ENCODE peak calls at places on chromosomes 3 and 15, in six cellular contexts. One of them, this sample, is unnamed.

GRCh38 chr3:195087321-195087720 is 183.6 kb downstream of the XXYLT1 start:
- DNase-seq in AG20443: no peak
- DNase-seq in mucosa of gallbladder: no peak
- DNase-seq in GM10248: no peak
- DNase-seq in HCT116: no peak
- DNase-seq in CD4-positive, CD25-positive, alpha-beta regulatory T cell: no peak
- DNase-seq in this sample: peak

GRCh38 chr3:117887896-117888295 is 1146.8 kb downstream of the IGSF11 start:
- DNase-seq in mucosa of gallbladder: no peak
- DNase-seq in AG20443: no peak
- DNase-seq in CD4-positive, CD25-positive, alpha-beta regulatory T cell: no peak
- DNase-seq in HCT116: no peak
- DNase-seq in GM10248: no peak
- DNase-seq in this sample: no peak

GRCh38 chr15:68994981-68995753 is 19.3 kb upstream of the NOX5 start:
- DNase-seq in mucosa of gallbladder: no peak
- DNase-seq in AG20443: no peak
- DNase-seq in GM10248: no peak
- DNase-seq in CD4-positive, CD25-positive, alpha-beta regulatory T cell: no peak
- DNase-seq in HCT116: no peak
- DNase-seq in this sample: no peak

GRCh38 chr3:51702156-51702555 is 4.7 kb upstream of the GRM2 start:
- DNase-seq in GM10248: no peak
- DNase-seq in mucosa of gallbladder: no peak
- DNase-seq in HCT116: no peak
- DNase-seq in AG20443: no peak
- DNase-seq in CD4-positive, CD25-positive, alpha-beta regulatory T cell: no peak
- DNase-seq in this sample: no peak

GRCh38 chr15:90489944-90490343 is 39.8 kb upstream of the CRTC3 start:
- DNase-seq in mucosa of gallbladder: no peak
- DNase-seq in HCT116: no peak
- DNase-seq in CD4-positive, CD25-positive, alpha-beta regulatory T cell: no peak
- DNase-seq in AG20443: no peak
- DNase-seq in GM10248: no peak
- DNase-seq in this sample: no peak

GRCh38 chr3:195856410-195857084 is 44.8 kb upstream of the MUC4 start:
- DNase-seq in CD4-positive, CD25-positive, alpha-beta regulatory T cell: no peak
- DNase-seq in AG20443: no peak
- DNase-seq in GM10248: no peak
- DNase-seq in mucosa of gallbladder: no peak
- DNase-seq in HCT116: no peak
- DNase-seq in this sample: no peak

GRCh38 chr15:95799286-95800187 is 531.0 kb upstream of the NR2F2 start:
- DNase-seq in AG20443: peak
- DNase-seq in GM10248: no peak
- DNase-seq in CD4-positive, CD25-positive, alpha-beta regulatory T cell: no peak
- DNase-seq in mucosa of gallbladder: no peak
- DNase-seq in HCT116: no peak
- DNase-seq in this sample: no peak

GRCh38 chr3:150830094-150830681 is 67.2 kb upstream of the SIAH2 start:
- DNase-seq in GM10248: peak
- DNase-seq in AG20443: no peak
- DNase-seq in mucosa of gallbladder: no peak
- DNase-seq in CD4-positive, CD25-positive, alpha-beta regulatory T cell: no peak
- DNase-seq in HCT116: peak
- DNase-seq in this sample: no peak

GRCh38 chr3:45644467-45645201 is 44.6 kb upstream of the SACM1L start:
- DNase-seq in mucosa of gallbladder: no peak
- DNase-seq in AG20443: peak
- DNase-seq in HCT116: no peak
- DNase-seq in CD4-positive, CD25-positive, alpha-beta regulatory T cell: no peak
- DNase-seq in GM10248: no peak
- DNase-seq in this sample: no peak